ENCODE peak calls at places on chromosomes 2 and 18, in four cellular contexts. X is GM12878, U is K562, N is GM12891. A is an unnamed sample.

GRCh38 chr2:195664528-195664927 is 7.5 kb downstream of the SLC39A10 start:
- DNase-seq in X (no peak), U (no peak), N (no peak), A (no peak)

GRCh38 chr2:136645458-136645857 is 119.9 kb upstream of the THSD7B start:
- DNase-seq in X (no peak), U (no peak), N (no peak), A (no peak)

GRCh38 chr18:31942301-31942998 is 478 bp downstream of the TRAPPC8 start:
- DNase-seq in X (no peak), U (peak; percentile 45), N (peak; percentile 52), A (peak; percentile 67)

GRCh38 chr2:215556979-215557378 is 121.1 kb upstream of the FN1 start:
- DNase-seq in X (no peak), U (no peak), N (no peak), A (no peak)

GRCh38 chr2:102101844-102102635 is 40.5 kb upstream of the IL1R1 start:
- DNase-seq in X (no peak), U (no peak), N (no peak), A (no peak)

GRCh38 chr2:44075536-44075935 is 79.7 kb upstream of the LRPPRC start:
- DNase-seq in X (no peak), U (no peak), N (no peak), A (no peak)

GRCh38 chr2:232984451-232985207 is 28.4 kb downstream of the NGEF start:
- DNase-seq in X (no peak), U (no peak), N (no peak), A (no peak)

GRCh38 chr2:175187378-175187777 is 5.9 kb upstream of the ATP5MC3 start:
- DNase-seq in X (no peak), U (no peak), N (no peak), A (peak; percentile 20)

GRCh38 chr18:1438458-1438910 is 533.8 kb downstream of the ADCYAP1 start:
- DNase-seq in X (no peak), U (no peak), N (no peak), A (no peak)
- TF ChIP-seq SPI1 in X (no peak), U (no peak), N (no peak), A (no peak)

GRCh38 chr2:127705281-127706065 is 4.2 kb downstream of the SFT2D3 start:
- DNase-seq in X (no peak), U (no peak), N (no peak), A (no peak)
- TF ChIP-seq SPI1 in X (no peak), U (no peak), N (no peak), A (no peak)

GRCh38 chr2:168467729-168468128 is 11.7 kb downstream of the CERS6 start:
- DNase-seq in X (no peak), U (no peak), N (no peak), A (no peak)
- TF ChIP-seq SPI1 in X (no peak), U (no peak), N (no peak), A (no peak)

GRCh38 chr2:185967335-185967734 is 228.7 kb downstream of the FSIP2 start:
- DNase-seq in X (no peak), U (no peak), N (no peak), A (no peak)

GRCh38 chr2:185970148-185970852 is 231.7 kb downstream of the FSIP2 start:
- DNase-seq in X (no peak), U (no peak), N (no peak), A (no peak)
- TF ChIP-seq SPI1 in X (no peak), U (no peak), N (no peak), A (no peak)

DNA sequence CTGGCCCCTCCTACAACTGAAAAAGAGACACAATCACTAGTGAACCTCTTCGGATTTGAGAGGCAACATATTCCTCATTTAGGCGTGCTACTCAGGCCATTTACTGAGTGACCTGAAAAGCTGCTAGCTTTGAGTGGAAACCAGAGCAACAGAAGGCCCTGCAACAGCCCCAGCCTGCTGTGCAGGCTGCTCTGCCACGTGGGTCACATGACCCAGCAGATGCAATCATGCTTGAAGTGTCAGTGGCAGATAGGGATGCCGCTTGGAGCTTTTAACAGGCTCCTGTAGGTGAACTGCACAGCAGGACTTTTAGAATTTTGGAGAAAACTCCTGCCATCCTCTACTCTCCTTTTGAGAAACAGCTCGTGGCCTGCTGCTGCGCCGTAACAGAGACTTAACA is 578.6 kb upstream of the RAB6C start:
- DNase-seq in X (no peak), U (no peak), N (no peak), A (no peak)
- TF ChIP-seq SPI1 in X (no peak), U (no peak), N (no peak), A (no peak)

DNA sequence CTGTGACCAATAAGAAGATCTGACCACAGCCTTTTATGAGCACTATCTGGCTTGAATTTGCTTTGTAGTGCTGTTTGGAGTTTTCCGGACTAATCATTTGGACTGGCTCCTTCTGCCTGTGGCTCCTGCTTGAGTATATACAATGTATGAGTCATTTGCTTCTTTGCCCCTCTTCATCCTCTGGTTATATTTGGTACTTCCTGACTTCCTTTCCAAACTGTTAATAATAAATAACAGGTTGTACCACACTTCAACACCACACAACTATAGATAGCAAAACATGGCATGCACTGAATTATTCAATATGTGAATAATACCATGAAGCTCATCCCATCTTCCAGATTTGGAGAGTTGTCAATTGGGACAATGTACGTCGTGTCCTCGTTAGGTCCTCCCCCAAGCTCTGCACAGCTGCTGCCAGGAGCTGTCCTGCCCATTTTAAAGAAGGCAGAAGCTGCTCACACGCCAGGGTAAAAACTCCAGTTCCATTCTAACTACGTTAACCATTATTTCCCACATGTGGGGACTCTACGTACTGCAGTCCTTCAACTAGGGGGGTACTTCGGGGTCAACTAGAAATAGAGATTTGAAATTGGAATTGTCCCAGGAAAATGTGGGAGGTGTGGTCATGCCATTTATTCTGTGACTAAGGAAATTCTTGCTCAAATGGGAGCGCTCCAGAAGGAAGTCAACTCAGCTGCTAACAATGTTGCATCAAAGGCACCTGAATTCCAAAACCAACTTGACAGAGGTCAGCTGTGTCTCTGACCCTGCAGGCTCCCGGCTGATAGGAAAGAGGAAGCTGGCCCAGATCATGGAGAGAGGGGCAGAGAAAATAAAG is 38.1 kb downstream of the ST8SIA5 start:
- DNase-seq in X (no peak), U (no peak), N (no peak), A (no peak)
- TF ChIP-seq SPI1 in X (no peak), U (no peak), N (no peak), A (no peak)

DNA sequence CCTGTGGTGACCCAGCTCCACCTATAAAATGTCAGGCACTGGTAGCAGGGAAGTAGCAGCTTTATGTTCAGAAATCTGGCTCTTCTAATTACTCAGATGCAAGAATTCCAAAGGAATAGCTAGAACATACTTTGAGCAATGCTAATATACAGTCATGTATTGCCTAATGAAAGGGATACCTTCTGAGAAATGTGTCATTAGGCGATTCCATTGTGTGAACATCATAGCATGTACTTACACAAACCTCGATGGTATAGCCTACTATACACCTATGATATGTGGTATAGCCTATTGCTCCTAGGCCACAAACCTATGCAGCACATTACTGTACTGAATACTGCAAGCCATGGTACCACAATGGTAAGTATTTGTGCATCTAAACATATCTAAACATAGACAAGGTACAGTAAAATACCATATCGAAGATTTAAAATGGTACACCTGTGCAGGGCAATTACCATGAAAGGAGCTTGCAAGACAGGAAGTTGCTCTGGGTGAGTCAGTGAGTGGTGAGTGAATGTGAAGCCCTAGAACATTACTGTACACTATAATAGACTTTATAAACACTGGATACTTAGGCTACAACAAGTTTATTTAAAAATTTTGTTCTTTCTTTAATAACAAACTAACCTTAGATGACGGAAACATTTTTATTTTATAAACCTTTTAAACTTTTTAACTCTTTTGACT is 50.3 kb upstream of the ETAA1 start:
- DNase-seq in X (no peak), U (no peak), N (no peak), A (no peak)
- TF ChIP-seq SPI1 in X (no peak), U (no peak), N (no peak), A (no peak)

GRCh38 chr2:212193066-212193465 is 345.5 kb downstream of the ERBB4 start:
- DNase-seq in X (no peak), U (no peak), N (no peak), A (no peak)

GRCh38 chr2:212197776-212198175 is 340.8 kb downstream of the ERBB4 start:
- DNase-seq in X (no peak), U (no peak), N (no peak), A (no peak)

DNA sequence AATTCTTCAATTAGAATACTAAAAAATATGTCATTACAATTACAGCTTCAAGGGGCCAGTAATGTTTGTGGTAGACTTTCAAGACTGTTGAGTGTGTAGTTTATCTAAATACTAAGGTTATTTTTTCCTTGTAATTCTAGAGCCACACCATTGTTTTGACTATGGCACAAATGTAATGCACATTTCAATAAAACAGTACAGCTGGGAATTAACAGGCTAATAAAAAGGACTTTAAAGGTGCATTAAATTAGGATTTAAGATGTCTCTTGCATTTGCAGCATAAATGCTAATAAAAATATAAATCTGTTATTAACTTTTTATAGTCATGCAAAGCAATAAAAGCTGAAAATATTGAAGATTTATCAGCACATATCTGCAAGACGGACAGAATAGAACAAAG is 344.8 kb downstream of the ERBB4 start:
- DNase-seq in X (no peak), U (no peak), N (no peak), A (no peak)
- TF ChIP-seq SPI1 in X (no peak), U (no peak), N (no peak), A (no peak)

GRCh38 chr2:42809131-42809875 is 16.9 kb upstream of the HAAO start:
- DNase-seq in X (no peak), U (no peak), N (no peak), A (no peak)
- TF ChIP-seq SPI1 in X (no peak), U (no peak), N (no peak), A (no peak)

A was measured in HL-60.